ENCODE peak calls at places on chromosomes 3 and 15, in seven cellular contexts. One of them, this sample, is unnamed.

GRCh38 chr3:49785565-49786356 is 581 bp downstream of the IP6K1 start:
- DNase-seq in CD4-positive, alpha-beta memory T cell: no peak
- DNase-seq in Right ventricle myocardium superior: peak
- DNase-seq in heart right ventricle: no peak
- DNase-seq in activated gamma-delta T cell treated with Interleukin-2 at 50 U/mL for 16 hours: no peak
- DNase-seq in GM04504: peak
- DNase-seq in IMR-90: peak
- DNase-seq in this sample: no peak

GRCh38 chr15:66253296-66253642 is 281 bp downstream of the MEGF11 start:
- DNase-seq in CD4-positive, alpha-beta memory T cell: no peak
- DNase-seq in Right ventricle myocardium superior: no peak
- DNase-seq in heart right ventricle: no peak
- DNase-seq in activated gamma-delta T cell treated with Interleukin-2 at 50 U/mL for 16 hours: no peak
- DNase-seq in GM04504: no peak
- DNase-seq in IMR-90: no peak
- DNase-seq in this sample: no peak

GRCh38 chr3:69748503-69748902 is 9.2 kb downstream of the MITF start:
- DNase-seq in CD4-positive, alpha-beta memory T cell: no peak
- DNase-seq in Right ventricle myocardium superior: no peak
- DNase-seq in heart right ventricle: no peak
- DNase-seq in activated gamma-delta T cell treated with Interleukin-2 at 50 U/mL for 16 hours: no peak
- DNase-seq in GM04504: no peak
- DNase-seq in IMR-90: no peak
- DNase-seq in this sample: no peak

GRCh38 chr15:98580577-98580976 is 67.8 kb upstream of the IGF1R start:
- DNase-seq in CD4-positive, alpha-beta memory T cell: no peak
- DNase-seq in Right ventricle myocardium superior: no peak
- DNase-seq in heart right ventricle: no peak
- DNase-seq in activated gamma-delta T cell treated with Interleukin-2 at 50 U/mL for 16 hours: no peak
- DNase-seq in GM04504: no peak
- DNase-seq in IMR-90: no peak
- DNase-seq in this sample: no peak

GRCh38 chr3:53617893-53618523 is 123.6 kb downstream of the CACNA1D start:
- DNase-seq in CD4-positive, alpha-beta memory T cell: no peak
- DNase-seq in Right ventricle myocardium superior: peak
- DNase-seq in heart right ventricle: peak
- DNase-seq in activated gamma-delta T cell treated with Interleukin-2 at 50 U/mL for 16 hours: no peak
- DNase-seq in GM04504: no peak
- DNase-seq in IMR-90: no peak
- DNase-seq in this sample: no peak

GRCh38 chr15:52337198-52337853 is 41.7 kb upstream of the MYO5C start:
- DNase-seq in CD4-positive, alpha-beta memory T cell: no peak
- DNase-seq in Right ventricle myocardium superior: no peak
- DNase-seq in heart right ventricle: no peak
- DNase-seq in activated gamma-delta T cell treated with Interleukin-2 at 50 U/mL for 16 hours: no peak
- DNase-seq in GM04504: no peak
- DNase-seq in IMR-90: peak
- DNase-seq in this sample: no peak

GRCh38 chr3:132867956-132868355 is 145.7 kb upstream of the NPHP3 start:
- DNase-seq in CD4-positive, alpha-beta memory T cell: no peak
- DNase-seq in Right ventricle myocardium superior: no peak
- DNase-seq in heart right ventricle: no peak
- DNase-seq in activated gamma-delta T cell treated with Interleukin-2 at 50 U/mL for 16 hours: no peak
- DNase-seq in GM04504: no peak
- DNase-seq in IMR-90: peak
- DNase-seq in this sample: no peak

GRCh38 chr15:52858388-52859176 is 68.4 kb upstream of the ONECUT1 start:
- DNase-seq in CD4-positive, alpha-beta memory T cell: no peak
- DNase-seq in Right ventricle myocardium superior: no peak
- DNase-seq in heart right ventricle: peak
- DNase-seq in activated gamma-delta T cell treated with Interleukin-2 at 50 U/mL for 16 hours: no peak
- DNase-seq in GM04504: no peak
- DNase-seq in IMR-90: no peak
- DNase-seq in this sample: no peak

GRCh38 chr3:119508172-119508845 is 10.0 kb downstream of the TIMMDC1 start:
- DNase-seq in CD4-positive, alpha-beta memory T cell: no peak
- DNase-seq in Right ventricle myocardium superior: no peak
- DNase-seq in heart right ventricle: no peak
- DNase-seq in activated gamma-delta T cell treated with Interleukin-2 at 50 U/mL for 16 hours: no peak
- DNase-seq in GM04504: no peak
- DNase-seq in IMR-90: no peak
- DNase-seq in this sample: no peak

GRCh38 chr3:35857004-35857403 is 217.7 kb downstream of the ARPP21 start:
- DNase-seq in CD4-positive, alpha-beta memory T cell: no peak
- DNase-seq in Right ventricle myocardium superior: no peak
- DNase-seq in heart right ventricle: no peak
- DNase-seq in activated gamma-delta T cell treated with Interleukin-2 at 50 U/mL for 16 hours: no peak
- DNase-seq in GM04504: no peak
- DNase-seq in IMR-90: no peak
- DNase-seq in this sample: no peak

GRCh38 chr3:39177708-39178332 is 14.6 kb downstream of the XIRP1 start:
- DNase-seq in CD4-positive, alpha-beta memory T cell: peak
- DNase-seq in Right ventricle myocardium superior: peak
- DNase-seq in heart right ventricle: peak
- DNase-seq in activated gamma-delta T cell treated with Interleukin-2 at 50 U/mL for 16 hours: peak
- DNase-seq in GM04504: peak
- DNase-seq in IMR-90: peak
- DNase-seq in this sample: peak

GRCh38 chr15:88938802-88939485 is 25.8 kb upstream of the MFGE8 start:
- DNase-seq in CD4-positive, alpha-beta memory T cell: no peak
- DNase-seq in Right ventricle myocardium superior: no peak
- DNase-seq in heart right ventricle: no peak
- DNase-seq in activated gamma-delta T cell treated with Interleukin-2 at 50 U/mL for 16 hours: no peak
- DNase-seq in GM04504: no peak
- DNase-seq in IMR-90: no peak
- DNase-seq in this sample: no peak

GRCh38 chr3:191246628-191247027 is 47.6 kb downstream of the OSTN start:
- DNase-seq in CD4-positive, alpha-beta memory T cell: no peak
- DNase-seq in Right ventricle myocardium superior: no peak
- DNase-seq in heart right ventricle: no peak
- DNase-seq in activated gamma-delta T cell treated with Interleukin-2 at 50 U/mL for 16 hours: no peak
- DNase-seq in GM04504: peak
- DNase-seq in IMR-90: peak
- DNase-seq in this sample: peak

GRCh38 chr3:128698211-128699011 is 27.6 kb upstream of the RAB7A start:
- DNase-seq in CD4-positive, alpha-beta memory T cell: peak
- DNase-seq in Right ventricle myocardium superior: peak
- DNase-seq in heart right ventricle: peak
- DNase-seq in activated gamma-delta T cell treated with Interleukin-2 at 50 U/mL for 16 hours: peak
- DNase-seq in GM04504: no peak
- DNase-seq in IMR-90: no peak
- DNase-seq in this sample: no peak

GRCh38 chr3:9732080-9732752 is 681 bp downstream of the BRPF1 start:
- DNase-seq in CD4-positive, alpha-beta memory T cell: peak
- DNase-seq in Right ventricle myocardium superior: peak
- DNase-seq in heart right ventricle: peak
- DNase-seq in activated gamma-delta T cell treated with Interleukin-2 at 50 U/mL for 16 hours: peak
- DNase-seq in GM04504: no peak
- DNase-seq in IMR-90: no peak
- DNase-seq in this sample: no peak

GRCh38 chr3:11346416-11346815 is 74.2 kb downstream of the ATG7 start:
- DNase-seq in CD4-positive, alpha-beta memory T cell: no peak
- DNase-seq in Right ventricle myocardium superior: no peak
- DNase-seq in heart right ventricle: no peak
- DNase-seq in activated gamma-delta T cell treated with Interleukin-2 at 50 U/mL for 16 hours: no peak
- DNase-seq in GM04504: no peak
- DNase-seq in IMR-90: peak
- DNase-seq in this sample: no peak

GRCh38 chr3:144295619-144296018 is 324.0 kb downstream of the DIPK2A start:
- DNase-seq in CD4-positive, alpha-beta memory T cell: no peak
- DNase-seq in Right ventricle myocardium superior: no peak
- DNase-seq in heart right ventricle: no peak
- DNase-seq in activated gamma-delta T cell treated with Interleukin-2 at 50 U/mL for 16 hours: no peak
- DNase-seq in GM04504: no peak
- DNase-seq in IMR-90: no peak
- DNase-seq in this sample: no peak

GRCh38 chr3:49805884-49806701 is 3.0 kb downstream of the INKA1 start:
- DNase-seq in CD4-positive, alpha-beta memory T cell: no peak
- DNase-seq in Right ventricle myocardium superior: peak
- DNase-seq in heart right ventricle: peak
- DNase-seq in activated gamma-delta T cell treated with Interleukin-2 at 50 U/mL for 16 hours: peak
- DNase-seq in GM04504: no peak
- DNase-seq in IMR-90: no peak
- DNase-seq in this sample: no peak

GRCh38 chr15:89666147-89666857 is 11.0 kb upstream of the KIF7 start:
- DNase-seq in CD4-positive, alpha-beta memory T cell: no peak
- DNase-seq in Right ventricle myocardium superior: no peak
- DNase-seq in heart right ventricle: no peak
- DNase-seq in activated gamma-delta T cell treated with Interleukin-2 at 50 U/mL for 16 hours: no peak
- DNase-seq in GM04504: no peak
- DNase-seq in IMR-90: no peak
- DNase-seq in this sample: no peak

GRCh38 chr3:43620953-43621405 is 832 bp downstream of the ANO10 start:
- DNase-seq in CD4-positive, alpha-beta memory T cell: peak
- DNase-seq in Right ventricle myocardium superior: no peak
- DNase-seq in heart right ventricle: no peak
- DNase-seq in activated gamma-delta T cell treated with Interleukin-2 at 50 U/mL for 16 hours: no peak
- DNase-seq in GM04504: no peak
- DNase-seq in IMR-90: peak
- DNase-seq in this sample: no peak

GRCh38 chr3:150540297-150540696 is 6.0 kb downstream of the SERP1 start:
- DNase-seq in CD4-positive, alpha-beta memory T cell: no peak
- DNase-seq in Right ventricle myocardium superior: no peak
- DNase-seq in heart right ventricle: no peak
- DNase-seq in activated gamma-delta T cell treated with Interleukin-2 at 50 U/mL for 16 hours: no peak
- DNase-seq in GM04504: no peak
- DNase-seq in IMR-90: no peak
- DNase-seq in this sample: no peak

GRCh38 chr3:58288011-58288728 is 17.9 kb upstream of the RPP14 start:
- DNase-seq in CD4-positive, alpha-beta memory T cell: no peak
- DNase-seq in Right ventricle myocardium superior: no peak
- DNase-seq in heart right ventricle: no peak
- DNase-seq in activated gamma-delta T cell treated with Interleukin-2 at 50 U/mL for 16 hours: no peak
- DNase-seq in GM04504: no peak
- DNase-seq in IMR-90: no peak
- DNase-seq in this sample: no peak

GRCh38 chr3:30012941-30013543 is 593.4 kb upstream of the TGFBR2 start:
- DNase-seq in CD4-positive, alpha-beta memory T cell: peak
- DNase-seq in Right ventricle myocardium superior: peak
- DNase-seq in heart right ventricle: no peak
- DNase-seq in activated gamma-delta T cell treated with Interleukin-2 at 50 U/mL for 16 hours: peak
- DNase-seq in GM04504: peak
- DNase-seq in IMR-90: peak
- DNase-seq in this sample: peak